ENCODE peak calls at places on chromosomes 4 and X, in four cellular contexts. One of them, this sample, is unnamed.

GRCh38 chr4:57187241-57187640 is 77.1 kb upstream of the IGFBP7 start:
- DNase-seq in adrenal gland: no peak
- DNase-seq in naive thymus-derived CD8-positive, alpha-beta T cell: no peak
- DNase-seq in NAMALWA: no peak
- DNase-seq in this sample: no peak

GRCh38 chrX:68832516-68833447 is 4.0 kb downstream of the EFNB1 start:
- DNase-seq in adrenal gland: no peak
- DNase-seq in naive thymus-derived CD8-positive, alpha-beta T cell: no peak
- DNase-seq in NAMALWA: no peak
- DNase-seq in this sample: no peak

GRCh38 chr4:33837043-33837442 is 2407.3 kb downstream of the ARAP2 start:
- DNase-seq in adrenal gland: no peak
- DNase-seq in naive thymus-derived CD8-positive, alpha-beta T cell: no peak
- DNase-seq in NAMALWA: no peak
- DNase-seq in this sample: no peak

GRCh38 chr4:5203925-5204324 is 152.6 kb downstream of the STK32B start:
- DNase-seq in adrenal gland: no peak
- DNase-seq in naive thymus-derived CD8-positive, alpha-beta T cell: no peak
- DNase-seq in NAMALWA: no peak
- DNase-seq in this sample: no peak

GRCh38 chrX:97026406-97026805 is 142.7 kb downstream of the RPA4 start:
- DNase-seq in adrenal gland: no peak
- DNase-seq in naive thymus-derived CD8-positive, alpha-beta T cell: no peak
- DNase-seq in NAMALWA: peak
- DNase-seq in this sample: no peak

GRCh38 chrX:84974803-84975202 is 28.9 kb upstream of the APOOL start:
- DNase-seq in adrenal gland: no peak
- DNase-seq in naive thymus-derived CD8-positive, alpha-beta T cell: no peak
- DNase-seq in NAMALWA: no peak
- DNase-seq in this sample: no peak

GRCh38 chr4:4490041-4490440 is 51.8 kb downstream of the STX18 start:
- DNase-seq in adrenal gland: no peak
- DNase-seq in naive thymus-derived CD8-positive, alpha-beta T cell: no peak
- DNase-seq in NAMALWA: no peak
- DNase-seq in this sample: no peak

GRCh38 chr4:69753666-69754065 is 6.8 kb downstream of the SULT1B1 start:
- DNase-seq in adrenal gland: no peak
- DNase-seq in naive thymus-derived CD8-positive, alpha-beta T cell: no peak
- DNase-seq in NAMALWA: no peak
- DNase-seq in this sample: no peak

GRCh38 chr4:82429728-82430192 is 502 bp downstream of the HNRNPDL start:
- DNase-seq in adrenal gland: no peak
- DNase-seq in naive thymus-derived CD8-positive, alpha-beta T cell: no peak
- DNase-seq in NAMALWA: peak
- DNase-seq in this sample: no peak

GRCh38 chr4:56979674-56980073 is 978 bp downstream of the POLR2B start:
- DNase-seq in adrenal gland: peak
- DNase-seq in naive thymus-derived CD8-positive, alpha-beta T cell: peak
- DNase-seq in NAMALWA: peak
- DNase-seq in this sample: peak

GRCh38 chrX:139924069-139924695 is 8.7 kb downstream of the ATP11C start:
- DNase-seq in adrenal gland: no peak
- DNase-seq in naive thymus-derived CD8-positive, alpha-beta T cell: no peak
- DNase-seq in NAMALWA: no peak
- DNase-seq in this sample: no peak

GRCh38 chr4:148026022-148026421 is 294.1 kb downstream of the ARHGAP10 start:
- DNase-seq in adrenal gland: no peak
- DNase-seq in naive thymus-derived CD8-positive, alpha-beta T cell: no peak
- DNase-seq in NAMALWA: no peak
- DNase-seq in this sample: no peak

GRCh38 chr4:105145913-105146285 is 777 bp upstream of the TET2 start:
- DNase-seq in adrenal gland: peak
- DNase-seq in naive thymus-derived CD8-positive, alpha-beta T cell: no peak
- DNase-seq in NAMALWA: peak
- DNase-seq in this sample: no peak

GRCh38 chr4:38180456-38180855 is 220.3 kb downstream of the PTTG2 start:
- DNase-seq in adrenal gland: no peak
- DNase-seq in naive thymus-derived CD8-positive, alpha-beta T cell: no peak
- DNase-seq in NAMALWA: no peak
- DNase-seq in this sample: no peak

GRCh38 chr4:6953751-6954380 is 44.2 kb downstream of the TBC1D14 start:
- DNase-seq in adrenal gland: peak
- DNase-seq in naive thymus-derived CD8-positive, alpha-beta T cell: no peak
- DNase-seq in NAMALWA: no peak
- DNase-seq in this sample: peak

GRCh38 chr4:123750044-123750443 is 353.4 kb downstream of the SPRY1 start:
- DNase-seq in adrenal gland: no peak
- DNase-seq in naive thymus-derived CD8-positive, alpha-beta T cell: no peak
- DNase-seq in NAMALWA: no peak
- DNase-seq in this sample: no peak

GRCh38 chrX:53133400-53133799 is 39.5 kb downstream of the KANTR start:
- DNase-seq in adrenal gland: no peak
- DNase-seq in naive thymus-derived CD8-positive, alpha-beta T cell: no peak
- DNase-seq in NAMALWA: no peak
- DNase-seq in this sample: no peak

GRCh38 chrX:141652315-141652714 is 46.2 kb downstream of the SPANXD start:
- DNase-seq in adrenal gland: no peak
- DNase-seq in naive thymus-derived CD8-positive, alpha-beta T cell: no peak
- DNase-seq in NAMALWA: no peak
- DNase-seq in this sample: no peak

GRCh38 chr4:1833307-1834046 is 22.5 kb downstream of the LETM1 start:
- DNase-seq in adrenal gland: no peak
- DNase-seq in naive thymus-derived CD8-positive, alpha-beta T cell: no peak
- DNase-seq in NAMALWA: no peak
- DNase-seq in this sample: no peak

GRCh38 chr4:56743550-56743949 is 62.5 kb upstream of the HOPX start:
- DNase-seq in adrenal gland: no peak
- DNase-seq in naive thymus-derived CD8-positive, alpha-beta T cell: no peak
- DNase-seq in NAMALWA: no peak
- DNase-seq in this sample: no peak

GRCh38 chrX:43605351-43605750 is 50.7 kb upstream of the MAOA start:
- DNase-seq in adrenal gland: no peak
- DNase-seq in naive thymus-derived CD8-positive, alpha-beta T cell: no peak
- DNase-seq in NAMALWA: no peak
- DNase-seq in this sample: no peak

GRCh38 chrX:129697204-129697829 is 41.5 kb upstream of the XPNPEP2 start:
- DNase-seq in adrenal gland: no peak
- DNase-seq in naive thymus-derived CD8-positive, alpha-beta T cell: no peak
- DNase-seq in NAMALWA: no peak
- DNase-seq in this sample: peak

GRCh38 chr4:182862921-182863320 is 54.3 kb downstream of the DCTD start:
- DNase-seq in adrenal gland: no peak
- DNase-seq in naive thymus-derived CD8-positive, alpha-beta T cell: no peak
- DNase-seq in NAMALWA: no peak
- DNase-seq in this sample: no peak

GRCh38 chr4:104166749-104167148 is 327.9 kb downstream of the CXXC4 start:
- DNase-seq in adrenal gland: no peak
- DNase-seq in naive thymus-derived CD8-positive, alpha-beta T cell: no peak
- DNase-seq in NAMALWA: no peak
- DNase-seq in this sample: no peak

GRCh38 chrX:42085836-42086235 is 162.5 kb upstream of the CASK start:
- DNase-seq in adrenal gland: no peak
- DNase-seq in naive thymus-derived CD8-positive, alpha-beta T cell: no peak
- DNase-seq in NAMALWA: no peak
- DNase-seq in this sample: no peak

GRCh38 chr4:178196751-178197150 is 754.5 kb upstream of the AGA start:
- DNase-seq in adrenal gland: no peak
- DNase-seq in naive thymus-derived CD8-positive, alpha-beta T cell: no peak
- DNase-seq in NAMALWA: no peak
- DNase-seq in this sample: no peak

GRCh38 chr4:109429545-109429944 is 4.1 kb upstream of the SEC24B start:
- DNase-seq in adrenal gland: no peak
- DNase-seq in naive thymus-derived CD8-positive, alpha-beta T cell: no peak
- DNase-seq in NAMALWA: no peak
- DNase-seq in this sample: no peak

GRCh38 chr4:86895692-86896488 is 3.7 kb upstream of the C4orf36 start:
- DNase-seq in adrenal gland: peak
- DNase-seq in naive thymus-derived CD8-positive, alpha-beta T cell: peak
- DNase-seq in NAMALWA: peak
- DNase-seq in this sample: no peak

GRCh38 chr4:86498560-86499166 is 95.5 kb upstream of the PTPN13 start:
- DNase-seq in adrenal gland: peak
- DNase-seq in naive thymus-derived CD8-positive, alpha-beta T cell: peak
- DNase-seq in NAMALWA: peak
- DNase-seq in this sample: no peak

GRCh38 chr4:53654300-53654758 is 63.0 kb upstream of the LNX1 start:
- DNase-seq in adrenal gland: peak
- DNase-seq in naive thymus-derived CD8-positive, alpha-beta T cell: no peak
- DNase-seq in NAMALWA: no peak
- DNase-seq in this sample: no peak

GRCh38 chrX:41922125-41922521 is 1.2 kb downstream of the CASK start:
- DNase-seq in adrenal gland: peak
- DNase-seq in naive thymus-derived CD8-positive, alpha-beta T cell: no peak
- DNase-seq in NAMALWA: peak
- DNase-seq in this sample: no peak

GRCh38 chr4:148831945-148832344 is 389.7 kb upstream of the NR3C2 start:
- DNase-seq in adrenal gland: no peak
- DNase-seq in naive thymus-derived CD8-positive, alpha-beta T cell: no peak
- DNase-seq in NAMALWA: no peak
- DNase-seq in this sample: no peak

GRCh38 chr4:2714071-2714770 is 41.9 kb downstream of the TNIP2 start:
- DNase-seq in adrenal gland: peak
- DNase-seq in naive thymus-derived CD8-positive, alpha-beta T cell: peak
- DNase-seq in NAMALWA: no peak
- DNase-seq in this sample: peak

GRCh38 chr4:161767116-161767515 is 396.7 kb downstream of the FSTL5 start:
- DNase-seq in adrenal gland: no peak
- DNase-seq in naive thymus-derived CD8-positive, alpha-beta T cell: no peak
- DNase-seq in NAMALWA: no peak
- DNase-seq in this sample: no peak

GRCh38 chr4:68673143-68673542 is 2.7 kb upstream of the UGT2B15 start:
- DNase-seq in adrenal gland: no peak
- DNase-seq in naive thymus-derived CD8-positive, alpha-beta T cell: no peak
- DNase-seq in NAMALWA: no peak
- DNase-seq in this sample: no peak

GRCh38 chrX:9902651-9903050 is 64.5 kb upstream of the CLDN34 start:
- DNase-seq in adrenal gland: peak
- DNase-seq in naive thymus-derived CD8-positive, alpha-beta T cell: no peak
- DNase-seq in NAMALWA: no peak
- DNase-seq in this sample: no peak

GRCh38 chrX:42538405-42538804 is 239.6 kb downstream of the PPP1R2C start:
- DNase-seq in adrenal gland: no peak
- DNase-seq in naive thymus-derived CD8-positive, alpha-beta T cell: no peak
- DNase-seq in NAMALWA: no peak
- DNase-seq in this sample: no peak

GRCh38 chr4:128145727-128146126 is 84.6 kb downstream of the LARP1B start:
- DNase-seq in adrenal gland: no peak
- DNase-seq in naive thymus-derived CD8-positive, alpha-beta T cell: no peak
- DNase-seq in NAMALWA: no peak
- DNase-seq in this sample: no peak

This sample was measured in left cardiac atrium.